ENCODE peak calls at places on chromosomes 7 and 10, in ten cellular contexts. X is coronary artery, U is colonic mucosa, S is tibial artery, J is MM.1S, N is astrocyte, A is left ventricle myocardium inferior, F is heart right ventricle, V is psoas muscle, P is GM06990. M is an unnamed sample.

GRCh38 chr7:158811461-158811860 is 17.8 kb downstream of the ESYT2 start:
- DNase-seq in X (no peak), U (no peak), S (peak), J (no peak), N (peak), A (no peak), F (no peak), V (peak), P (no peak), M (peak)

GRCh38 chr7:142420554-142421362 is 162.9 kb upstream of the PRSS58 start:
- DNase-seq in X (no peak), U (no peak), S (no peak), J (peak), N (peak), A (no peak), F (no peak), V (no peak), P (no peak), M (no peak)

GRCh38 chr7:131538791-131539179 is 17.6 kb downstream of the PODXL start:
- DNase-seq in X (no peak), U (no peak), S (no peak), J (no peak), N (no peak), A (peak), F (peak), V (peak), P (no peak), M (peak)

GRCh38 chr7:102220929-102221850 is 65.5 kb upstream of the SH2B2 start:
- DNase-seq in X (no peak), U (no peak), S (no peak), J (no peak), N (peak), A (no peak), F (no peak), V (no peak), P (no peak), M (peak)

GRCh38 chr7:101803203-101804086 is 14.0 kb upstream of the CUX1 start:
- DNase-seq in X (no peak), U (no peak), S (no peak), J (no peak), N (no peak), A (no peak), F (no peak), V (no peak), P (no peak), M (no peak)

GRCh38 chr7:2517004-2517403 is 2.6 kb upstream of the LFNG start:
- DNase-seq in X (no peak), U (no peak), S (no peak), J (no peak), N (peak), A (no peak), F (no peak), V (no peak), P (no peak), M (peak)

GRCh38 chr10:86391986-86392722 is 25.6 kb upstream of the GRID1 start:
- DNase-seq in X (no peak), U (no peak), S (no peak), J (no peak), N (no peak), A (no peak), F (no peak), V (no peak), P (no peak), M (no peak)

GRCh38 chr7:66205736-66206080 is 574 bp downstream of the TPST1 start:
- DNase-seq in X (no peak), U (no peak), S (no peak), J (peak), N (no peak), A (peak), F (no peak), V (no peak), P (no peak), M (no peak)

GRCh38 chr10:52961298-52961697 is 188.7 kb upstream of the MBL2 start:
- DNase-seq in X (no peak), U (no peak), S (no peak), J (no peak), N (no peak), A (no peak), F (no peak), V (no peak), P (no peak), M (no peak)

GRCh38 chr7:64884913-64885370 is 18.1 kb upstream of the ZNF273 start:
- DNase-seq in X (no peak), U (peak), S (no peak), J (no peak), N (no peak), A (no peak), F (no peak), V (no peak), P (no peak), M (no peak)

GRCh38 chr10:116629340-116629739 is 8.6 kb downstream of the PNLIPRP2 start:
- DNase-seq in X (no peak), U (no peak), S (no peak), J (no peak), N (no peak), A (no peak), F (no peak), V (no peak), P (no peak), M (no peak)

GRCh38 chr10:116626815-116627214 is 6.1 kb downstream of the PNLIPRP2 start:
- DNase-seq in X (no peak), U (no peak), S (no peak), J (no peak), N (no peak), A (no peak), F (no peak), V (no peak), P (no peak), M (no peak)

GRCh38 chr10:116630020-116630419 is 9.3 kb downstream of the PNLIPRP2 start:
- DNase-seq in X (no peak), U (no peak), S (no peak), J (no peak), N (no peak), A (no peak), F (no peak), V (no peak), P (no peak), M (no peak)

GRCh38 chr10:116625845-116626244 is 5.1 kb downstream of the PNLIPRP2 start:
- DNase-seq in X (no peak), U (no peak), S (no peak), J (no peak), N (no peak), A (no peak), F (no peak), V (no peak), P (no peak), M (no peak)

DNA sequence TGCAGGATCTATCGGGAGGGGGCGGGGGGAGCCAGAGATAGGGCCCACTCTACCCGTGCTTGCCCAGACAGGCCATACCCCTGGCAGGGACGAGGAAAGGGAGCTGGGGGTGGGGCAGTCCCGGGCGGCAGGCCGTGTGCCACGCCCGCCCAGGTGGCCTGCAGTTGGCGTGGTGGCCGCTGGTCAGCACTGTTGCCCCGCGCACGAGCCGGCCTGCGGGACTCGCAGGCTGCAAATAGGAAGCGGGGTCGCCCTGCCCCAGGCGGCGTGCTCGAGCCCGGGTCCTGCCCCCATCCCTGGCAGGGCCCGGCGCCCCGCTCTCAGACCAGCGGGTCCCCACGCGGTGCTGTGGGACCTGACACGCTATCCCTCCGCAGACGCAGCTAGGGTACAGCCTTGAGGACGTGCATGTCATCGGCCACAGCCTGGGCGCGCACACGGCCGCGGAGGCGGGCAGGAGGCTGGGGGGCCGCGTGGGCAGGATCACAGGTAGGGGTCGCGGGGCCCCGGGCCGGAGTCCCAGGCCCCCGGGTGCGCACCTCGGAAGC is 6.7 kb downstream of the PNLIPRP2 start:
- DNase-seq in X (no peak), U (peak), S (no peak), J (no peak), N (no peak), A (no peak), F (no peak), V (no peak), P (no peak), M (no peak)
- TF ChIP-seq CTCF in X (no peak), U (peak), S (no peak), J (no peak), N (no peak), A (peak), F (peak), V (peak), P (no peak), M (peak)

GRCh38 chr10:490256-490655 is 199.2 kb downstream of the DIP2C start:
- DNase-seq in X (no peak), U (no peak), S (peak), J (no peak), N (no peak), A (peak), F (peak), V (peak), P (no peak), M (peak)

GRCh38 chr10:492896-493295 is 196.6 kb downstream of the DIP2C start:
- DNase-seq in X (no peak), U (no peak), S (no peak), J (no peak), N (no peak), A (no peak), F (no peak), V (no peak), P (no peak), M (no peak)

GRCh38 chr10:490891-491571 is 198.4 kb downstream of the DIP2C start:
- DNase-seq in X (no peak), U (no peak), S (peak), J (no peak), N (peak), A (peak), F (peak), V (peak), P (no peak), M (peak)

GRCh38 chr10:493391-494148 is 195.9 kb downstream of the DIP2C start:
- DNase-seq in X (no peak), U (no peak), S (no peak), J (no peak), N (no peak), A (no peak), F (no peak), V (no peak), P (no peak), M (no peak)

GRCh38 chr10:491667-492424 is 197.6 kb downstream of the DIP2C start:
- DNase-seq in X (no peak), U (no peak), S (no peak), J (no peak), N (no peak), A (no peak), F (no peak), V (no peak), P (no peak), M (no peak)
- H3K4me3 ChIP-seq in X (peak), U (no peak), S (no peak), J (no peak), N (no peak), A (peak), F (no peak), V (peak), P (no peak), M (no peak)

GRCh38 chr7:53996856-53997255 is 545.3 kb upstream of the VSTM2A start:
- DNase-seq in X (no peak), U (no peak), S (no peak), J (no peak), N (no peak), A (no peak), F (no peak), V (no peak), P (no peak), M (no peak)

GRCh38 chr7:53988376-53988775 is 553.8 kb upstream of the VSTM2A start:
- DNase-seq in X (no peak), U (no peak), S (no peak), J (no peak), N (no peak), A (no peak), F (no peak), V (no peak), P (no peak), M (no peak)

DNA sequence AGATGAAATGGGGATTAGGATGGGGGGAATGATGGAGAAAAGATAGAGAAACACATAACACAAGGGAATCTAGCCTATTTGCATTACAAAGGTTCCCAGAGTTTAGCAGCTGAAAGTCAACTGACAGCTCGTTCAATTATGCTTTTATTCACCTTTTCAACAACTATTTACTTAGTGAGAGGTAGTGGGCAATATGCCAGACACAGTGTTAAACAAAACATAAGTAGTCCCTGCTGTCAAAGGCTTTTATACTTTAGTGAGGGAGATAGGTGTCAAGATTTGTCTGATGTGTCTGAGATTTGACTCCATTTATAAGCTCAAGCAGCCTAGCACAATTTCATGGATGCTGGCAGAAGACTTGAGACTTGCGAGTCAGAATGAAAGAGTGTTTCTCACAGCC is 549.0 kb upstream of the VSTM2A start:
- DNase-seq in X (no peak), U (no peak), S (no peak), J (no peak), N (no peak), A (no peak), F (no peak), V (no peak), P (no peak), M (no peak)
- TF ChIP-seq CTCF in X (no peak), U (no peak), S (no peak), J (no peak), N (no peak), A (no peak), F (no peak), V (no peak), P (no peak), M (no peak)

GRCh38 chr7:129777993-129778769 is 166.7 kb downstream of the NRF1 start:
- DNase-seq in X (no peak), U (no peak), S (no peak), J (no peak), N (no peak), A (no peak), F (no peak), V (no peak), P (no peak), M (no peak)

GRCh38 chr7:129781128-129781855 is 169.8 kb downstream of the NRF1 start:
- DNase-seq in X (no peak), U (no peak), S (no peak), J (peak), N (no peak), A (no peak), F (no peak), V (no peak), P (no peak), M (no peak)

GRCh38 chr7:129780257-129781127 is 169.0 kb downstream of the NRF1 start:
- DNase-seq in X (no peak), U (peak), S (no peak), J (peak), N (no peak), A (no peak), F (no peak), V (peak), P (peak), M (no peak)

GRCh38 chr7:129778770-129779601 is 167.5 kb downstream of the NRF1 start:
- DNase-seq in X (no peak), U (peak), S (no peak), J (peak), N (no peak), A (no peak), F (no peak), V (no peak), P (no peak), M (no peak)

GRCh38 chr7:129779602-129780256 is 168.2 kb downstream of the NRF1 start:
- DNase-seq in X (no peak), U (no peak), S (no peak), J (peak), N (no peak), A (no peak), F (no peak), V (no peak), P (peak), M (no peak)
- H3K4me3 ChIP-seq in X (peak), U (peak), S (peak), J (peak), N (peak), A (peak), F (peak), V (peak), P (peak), M (no peak)

M was measured in AG10803.